ENCODE peak calls at places on chromosomes 2 and 18, in five cellular contexts. One of them, this sample, is unnamed.
A peak's percentile ranks its signal among the peaks of the same experiment; 100 is the strongest.

GRCh38 chr2:168649105-168649504 is 153.3 kb upstream of the NOSTRIN start:
- DNase-seq in non-pigmented ciliary epithelial cell: no peak
- DNase-seq in AML-193: peak; percentile 61
- DNase-seq in IMR-90: no peak
- DNase-seq in ELR: no peak
- DNase-seq in this sample: no peak

GRCh38 chr2:7826656-7827055 is 855.2 kb upstream of the ID2 start:
- DNase-seq in ELR: no peak
- DNase-seq in non-pigmented ciliary epithelial cell: no peak
- DNase-seq in AML-193: no peak
- DNase-seq in IMR-90: no peak
- DNase-seq in this sample: no peak

GRCh38 chr2:101153811-101154210 is 2.6 kb upstream of the TBC1D8 start:
- DNase-seq in ELR: no peak
- DNase-seq in AML-193: no peak
- DNase-seq in IMR-90: no peak
- DNase-seq in non-pigmented ciliary epithelial cell: no peak
- DNase-seq in this sample: no peak

GRCh38 chr2:16559263-16559662 is 106.4 kb downstream of the CYRIA start:
- DNase-seq in ELR: no peak
- DNase-seq in non-pigmented ciliary epithelial cell: no peak
- DNase-seq in AML-193: no peak
- DNase-seq in IMR-90: no peak
- DNase-seq in this sample: no peak

GRCh38 chr2:232927041-232927792 is 57.2 kb downstream of the SNORC start:
- DNase-seq in ELR: peak; percentile 27
- DNase-seq in non-pigmented ciliary epithelial cell: no peak
- DNase-seq in AML-193: no peak
- DNase-seq in IMR-90: no peak
- DNase-seq in this sample: peak; percentile 42

GRCh38 chr2:48943436-48943835 is 187.9 kb upstream of the LHCGR start:
- DNase-seq in ELR: no peak
- DNase-seq in AML-193: no peak
- DNase-seq in non-pigmented ciliary epithelial cell: no peak
- DNase-seq in IMR-90: peak; percentile 16
- DNase-seq in this sample: no peak

GRCh38 chr2:13558368-13558767 is 841.6 kb downstream of the TRIB2 start:
- DNase-seq in non-pigmented ciliary epithelial cell: peak; percentile 51
- DNase-seq in IMR-90: peak; percentile 56
- DNase-seq in AML-193: no peak
- DNase-seq in ELR: peak; percentile 88
- DNase-seq in this sample: peak; percentile 74

GRCh38 chr2:240640939-240641338 is 15.7 kb downstream of the GPR35 start:
- DNase-seq in ELR: peak; percentile 26
- DNase-seq in non-pigmented ciliary epithelial cell: no peak
- DNase-seq in IMR-90: no peak
- DNase-seq in AML-193: no peak
- DNase-seq in this sample: peak; percentile 55

GRCh38 chr2:10712186-10712809 is 9.1 kb upstream of the ATP6V1C2 start:
- DNase-seq in AML-193: no peak
- DNase-seq in ELR: no peak
- DNase-seq in IMR-90: no peak
- DNase-seq in non-pigmented ciliary epithelial cell: no peak
- DNase-seq in this sample: no peak

GRCh38 chr18:71727909-71728308 is 816.2 kb downstream of the CBLN2 start:
- DNase-seq in ELR: no peak
- DNase-seq in AML-193: no peak
- DNase-seq in non-pigmented ciliary epithelial cell: no peak
- DNase-seq in IMR-90: no peak
- DNase-seq in this sample: no peak

GRCh38 chr2:219369447-219369861 is 18.3 kb downstream of the DNPEP start:
- DNase-seq in non-pigmented ciliary epithelial cell: no peak
- DNase-seq in ELR: no peak
- DNase-seq in IMR-90: peak; percentile 69
- DNase-seq in AML-193: no peak
- DNase-seq in this sample: peak; percentile 73

GRCh38 chr2:241827394-241827793 is 18.4 kb downstream of the NEU4 start:
- DNase-seq in IMR-90: no peak
- DNase-seq in ELR: no peak
- DNase-seq in AML-193: no peak
- DNase-seq in non-pigmented ciliary epithelial cell: no peak
- DNase-seq in this sample: no peak

This sample was measured in adipocyte.